ENCODE peak calls at places on chromosomes 12 and 14, in five cellular contexts. V is activated gamma-delta T cell treated with Interleukin-2 at 50 U/mL for 16 hours, S is SHP77, G is coronary artery, L is BJ. M is an unnamed sample.

GRCh38 chr14:53744846-53745245 is 211.8 kb downstream of the BMP4 start:
- DNase-seq in V (no peak), S (no peak), G (no peak), L (no peak), M (no peak)

GRCh38 chr12:52975204-52975603 is 26.3 kb downstream of the KRT18 start:
- DNase-seq in V (no peak), S (no peak), G (no peak), L (no peak), M (no peak)

GRCh38 chr14:63454863-63455622 is 88.1 kb downstream of the PPP2R5E start:
- DNase-seq in V (no peak), S (no peak), G (no peak), L (no peak), M (no peak)

GRCh38 chr12:47820631-47821345 is 1.1 kb upstream of the HDAC7 start:
- DNase-seq in V (no peak), S (no peak), G (peak), L (peak), M (no peak)

GRCh38 chr12:121378736-121379135 is 21.2 kb upstream of the RNF34 start:
- DNase-seq in V (no peak), S (no peak), G (no peak), L (no peak), M (peak)

GRCh38 chr12:62429457-62429856 is 37.2 kb upstream of the MON2 start:
- DNase-seq in V (no peak), S (no peak), G (no peak), L (no peak), M (no peak)

GRCh38 chr12:130540376-130540775 is 175.7 kb downstream of the RIMBP2 start:
- DNase-seq in V (no peak), S (no peak), G (no peak), L (no peak), M (no peak)

GRCh38 chr12:69173358-69173757 is 66.0 kb upstream of the CPSF6 start:
- DNase-seq in V (no peak), S (no peak), G (no peak), L (no peak), M (no peak)

GRCh38 chr12:54596526-54596946 is 8.1 kb upstream of the PPP1R1A start:
- DNase-seq in V (peak), S (peak), G (no peak), L (no peak), M (no peak)

GRCh38 chr12:69388371-69388770 is 28.8 kb downstream of the YEATS4 start:
- DNase-seq in V (no peak), S (no peak), G (no peak), L (peak), M (no peak)

GRCh38 chr14:31843361-31844091 is 233.6 kb upstream of the ARHGAP5 start:
- DNase-seq in V (no peak), S (no peak), G (no peak), L (no peak), M (no peak)

GRCh38 chr14:22084393-22085281 is 411.0 kb upstream of the OR4E1 start:
- DNase-seq in V (peak), S (peak), G (no peak), L (no peak), M (no peak)

GRCh38 chr12:108519558-108519957 is 4.5 kb downstream of the FICD start:
- DNase-seq in V (no peak), S (no peak), G (no peak), L (no peak), M (no peak)

GRCh38 chr14:102525213-102526143 is 15.9 kb upstream of the ANKRD9 start:
- DNase-seq in V (no peak), S (peak), G (peak), L (no peak), M (no peak)

M was measured in mesenteric fat pad.